ENCODE peak calls at places on chromosomes 6 and 20, in nine cellular contexts. J, I, X, F, H, E, V, W and A are unnamed samples.

GRCh38 chr6:154567695-154568220 is 57.3 kb upstream of the CNKSR3 start:
- DNase-seq in X (no peak), J (no peak), F (no peak), I (no peak), H (peak), V (no peak), E (no peak), W (peak), A (no peak)

GRCh38 chr6:144352310-144352709 is 67.2 kb downstream of the UTRN start:
- DNase-seq in X (no peak), H (no peak), V (no peak), F (no peak), E (no peak), W (no peak), I (no peak), J (no peak), A (no peak)

GRCh38 chr6:71478834-71479541 is 190.4 kb downstream of the OGFRL1 start:
- DNase-seq in F (peak), J (peak), I (peak), H (no peak), W (no peak), E (peak), X (no peak), V (no peak), A (no peak)

GRCh38 chr6:16754864-16755263 is 6.4 kb downstream of the ATXN1 start:
- DNase-seq in J (no peak), X (peak), W (no peak), I (no peak), V (no peak), F (no peak), H (no peak), E (no peak), A (no peak)

GRCh38 chr6:139277161-139277560 is 14.6 kb downstream of the TXLNB start:
- DNase-seq in X (no peak), H (no peak), W (no peak), J (no peak), F (no peak), V (no peak), I (no peak), E (no peak), A (no peak)

GRCh38 chr6:138468320-138469015 is 30.8 kb downstream of the NHSL1 start:
- DNase-seq in F (no peak), J (peak), X (peak), H (no peak), I (peak), W (no peak), V (no peak), E (no peak), A (no peak)

GRCh38 chr6:33578588-33579011 is 1.5 kb downstream of the BAK1 start:
- DNase-seq in X (no peak), V (no peak), F (no peak), E (no peak), I (no peak), H (no peak), W (no peak), J (no peak), A (no peak)

GRCh38 chr6:33185190-33185589 is 7.1 kb downstream of the COL11A2 start:
- DNase-seq in F (no peak), X (no peak), J (no peak), H (no peak), I (no peak), V (no peak), W (no peak), E (no peak), A (no peak)

GRCh38 chr6:14326774-14327173 is 209.2 kb downstream of the CD83 start:
- DNase-seq in X (no peak), I (no peak), H (no peak), V (no peak), W (no peak), J (no peak), F (no peak), E (no peak), A (no peak)

GRCh38 chr6:34602318-34603111 is 46.4 kb upstream of the SPDEF start:
- DNase-seq in J (peak), F (no peak), V (no peak), H (peak), I (peak), W (peak), E (no peak), X (peak), A (no peak)

GRCh38 chr6:127950566-127951141 is 49.8 kb upstream of the THEMIS start:
- DNase-seq in E (no peak), W (no peak), J (no peak), I (no peak), X (no peak), V (no peak), H (no peak), F (no peak), A (no peak)

GRCh38 chr6:47252636-47253035 is 57.1 kb downstream of the TNFRSF21 start:
- DNase-seq in V (no peak), W (no peak), X (no peak), E (no peak), J (no peak), F (no peak), I (no peak), H (no peak), A (no peak)

GRCh38 chr6:24595910-24596525 is 50.0 kb downstream of the KIAA0319 start:
- DNase-seq in F (no peak), J (no peak), H (no peak), X (no peak), W (no peak), I (no peak), E (no peak), V (no peak), A (no peak)

GRCh38 chr20:57586370-57586793 is 25.5 kb downstream of the PCK1 start:
- DNase-seq in E (peak), X (peak), V (no peak), F (no peak), I (no peak), H (no peak), J (no peak), W (no peak), A (no peak)

GRCh38 chr6:125048274-125048673 is 86.0 kb downstream of the RNF217 start:
- DNase-seq in V (no peak), I (peak), E (no peak), X (no peak), F (no peak), J (no peak), H (no peak), W (no peak), A (no peak)

GRCh38 chr6:28585335-28585734 is 59.7 kb downstream of the GPX5 start:
- DNase-seq in E (no peak), F (no peak), X (peak), W (peak), V (no peak), J (peak), H (no peak), I (peak), A (no peak)

GRCh38 chr20:5039255-5039657 is 37.9 kb upstream of the SLC23A2 start:
- DNase-seq in I (no peak), E (no peak), H (no peak), W (no peak), X (no peak), V (no peak), J (no peak), F (no peak), A (no peak)

GRCh38 chr6:1890071-1890470 is 280.4 kb downstream of the FOXC1 start:
- DNase-seq in V (no peak), F (no peak), X (no peak), J (peak), I (peak), H (no peak), W (no peak), E (no peak), A (no peak)

GRCh38 chr6:160217073-160217472 is 41.5 kb downstream of the SLC22A2 start:
- DNase-seq in H (no peak), I (no peak), F (no peak), V (no peak), X (no peak), J (no peak), W (no peak), E (no peak), A (no peak)

GRCh38 chr20:62136283-62137091 is 6.7 kb downstream of the PSMA7 start:
- DNase-seq in I (peak), E (peak), V (peak), H (peak), J (peak), X (peak), F (peak), W (peak), A (peak)